ENCODE peak calls at places on chromosomes 6 and 20, in seven cellular contexts. Q is fibroblast of the aortic adventitia, O is left ventricle myocardium inferior, W is AG04450, C is GM12878, I is cardiac muscle cell, V is GM23338. A is an unnamed sample.

GRCh38 chr6:138310294-138310693 is 67.4 kb upstream of the SMIM28 start:
- DNase-seq in V (no peak), Q (peak; percentile 11), C (no peak), I (peak; percentile 17), W (no peak), O (no peak), A (no peak)

GRCh38 chr6:21382821-21383455 is 210.6 kb upstream of the SOX4 start:
- DNase-seq in Q (no peak), V (no peak), C (no peak), W (no peak), I (no peak), O (no peak), A (no peak)

GRCh38 chr20:33993800-33994623 is at the start of gene RALY:
- DNase-seq in V (peak; percentile 89), C (no peak), Q (peak; percentile 69), I (peak; percentile 88), W (no peak), O (peak; percentile 88), A (peak; percentile 79)

GRCh38 chr6:29847871-29848630 is 20.4 kb downstream of the HLA-G start:
- DNase-seq in C (peak; percentile 25), I (peak; percentile 75), V (peak; percentile 86), Q (peak; percentile 61), W (peak; percentile 6), O (peak; percentile 79), A (peak; percentile 46)

GRCh38 chr6:2460216-2460734 is 214.9 kb upstream of the GMDS start:
- DNase-seq in V (no peak), C (no peak), Q (no peak), O (no peak), I (no peak), W (no peak), A (no peak)

GRCh38 chr20:11792229-11792953 is 125.3 kb upstream of the BTBD3 start:
- DNase-seq in I (no peak), Q (no peak), C (no peak), V (no peak), W (no peak), O (no peak), A (no peak)

GRCh38 chr6:165714907-165715306 is 51.9 kb upstream of the PDE10A start:
- DNase-seq in I (no peak), O (no peak), Q (no peak), V (no peak), C (no peak), W (no peak), A (no peak)

GRCh38 chr20:23039885-23040508 is 4.9 kb downstream of the SSTR4 start:
- DNase-seq in O (no peak), V (no peak), C (no peak), Q (no peak), W (no peak), I (no peak), A (no peak)

GRCh38 chr20:62143976-62144825 is 632 bp downstream of the SS18L1 start:
- DNase-seq in Q (peak; percentile 59), V (peak; percentile 74), C (no peak), W (no peak), O (peak; percentile 66), I (peak; percentile 76), A (peak; percentile 69)

GRCh38 chr6:41756354-41756753 is 9.2 kb upstream of the PGC start:
- DNase-seq in I (no peak), Q (no peak), C (no peak), W (no peak), V (no peak), O (no peak), A (no peak)

GRCh38 chr6:134005824-134006223 is 46.6 kb downstream of the SLC2A12 start:
- DNase-seq in O (no peak), C (no peak), Q (no peak), I (no peak), V (no peak), W (no peak), A (no peak)

GRCh38 chr6:24858154-24858801 is 59.6 kb upstream of the ARMH2 start:
- DNase-seq in Q (peak; percentile 53), W (no peak), V (no peak), C (peak; percentile 41), I (no peak), O (no peak), A (peak; percentile 69)

GRCh38 chr20:17681741-17682102 is 320 bp downstream of the RRBP1 start:
- DNase-seq in W (no peak), C (no peak), I (no peak), V (no peak), O (no peak), Q (no peak), A (no peak)

GRCh38 chr6:29442670-29443184 is 3.6 kb downstream of the OR10C1 start:
- DNase-seq in Q (no peak), W (no peak), C (no peak), V (no peak), I (no peak), O (no peak), A (no peak)

GRCh38 chr20:25511183-25511582 is 74.1 kb downstream of the NINL start:
- DNase-seq in V (no peak), Q (no peak), W (no peak), C (no peak), O (no peak), I (no peak), A (no peak)

GRCh38 chr6:116508527-116508926 is 2.9 kb upstream of the CALHM5 start:
- DNase-seq in V (no peak), I (no peak), C (no peak), O (no peak), W (no peak), Q (no peak), A (no peak)

GRCh38 chr6:73121421-73121993 is 103.8 kb downstream of the KHDC1L start:
- DNase-seq in O (no peak), I (no peak), C (no peak), Q (peak; percentile 35), V (peak; percentile 33), W (no peak), A (peak; percentile 56)

GRCh38 chr6:52362443-52363221 is 681 bp downstream of the PAQR8 start:
- DNase-seq in I (peak; percentile 42), O (peak; percentile 21), W (no peak), Q (no peak), C (no peak), V (peak; percentile 77), A (no peak)

GRCh38 chr6:7146079-7146828 is 38.5 kb downstream of the RREB1 start:
- DNase-seq in C (no peak), I (no peak), V (peak; percentile 52), W (no peak), O (peak; percentile 54), Q (peak; percentile 65), A (peak; percentile 61)

DNA sequence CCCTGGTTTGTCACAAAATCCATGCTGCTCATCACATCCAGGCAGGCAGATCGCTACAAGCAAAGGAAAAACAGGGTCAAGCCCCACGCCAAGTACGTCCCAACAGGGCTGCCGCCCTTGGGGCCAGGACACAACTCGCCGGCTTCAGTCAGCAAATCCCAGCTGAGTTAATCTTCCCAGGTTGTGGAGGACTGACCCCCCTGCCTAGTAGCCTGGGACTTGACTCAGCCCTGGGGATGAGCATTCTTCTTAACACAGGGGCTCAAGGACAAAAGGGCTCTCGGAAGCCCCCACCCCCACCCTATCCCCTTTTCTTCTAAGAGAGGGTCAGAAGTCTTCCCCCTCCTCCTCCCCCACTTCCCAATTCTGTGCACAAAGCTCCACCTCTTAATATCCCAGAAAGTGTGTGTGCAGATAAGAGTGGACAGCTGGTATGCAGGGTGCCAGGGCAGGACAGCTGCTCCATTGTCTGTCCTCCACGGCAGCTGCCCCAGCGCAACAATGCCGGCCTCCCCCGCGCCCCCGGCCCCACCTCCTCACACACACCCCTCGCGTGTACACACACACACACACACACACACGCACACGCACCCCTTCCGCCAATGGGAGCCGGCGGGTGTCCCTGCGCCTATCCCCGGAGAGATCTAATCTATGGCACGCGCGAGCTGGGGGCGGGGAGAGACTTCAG is 4.5 kb downstream of the DLL1 start:
- DNase-seq in C (no peak), Q (peak; percentile 40), V (no peak), I (no peak), O (peak; percentile 53), W (no peak), A (no peak)
- H3K4me3 ChIP-seq in C (no peak overlapping the region), Q (no peak overlapping the region), V (no peak overlapping the region), I (no peak overlapping the region), O (peak overlapping the region; percentile 90), W (no peak overlapping the region), A (no peak overlapping the region)

DNA sequence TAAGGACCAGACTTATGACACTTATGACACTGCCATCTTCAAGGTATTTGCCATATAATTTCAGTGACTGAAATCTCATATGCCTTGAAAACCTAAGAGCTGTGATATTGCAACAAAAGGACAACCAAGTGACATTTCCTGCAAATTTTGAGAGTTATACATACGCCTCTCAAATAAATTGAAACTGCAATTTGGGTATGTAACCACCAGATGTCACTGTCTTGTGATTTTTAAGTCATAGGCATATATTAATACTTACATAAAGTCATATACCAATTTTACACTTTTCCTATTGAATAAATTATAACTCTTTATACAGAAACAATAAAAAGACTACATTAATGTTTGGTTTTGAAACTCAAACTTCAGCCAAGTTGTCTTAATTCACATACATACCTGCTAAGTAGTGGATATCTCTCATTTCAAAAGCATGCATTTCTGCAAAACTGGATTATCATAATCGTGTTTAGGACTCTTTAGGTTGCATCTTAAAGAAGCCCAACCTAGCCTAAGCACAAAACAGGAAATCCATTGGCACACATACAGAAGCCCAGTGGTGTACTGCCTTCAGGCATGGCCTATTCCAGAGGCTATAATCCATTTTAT is 180.2 kb downstream of the PACRG start:
- DNase-seq in V (peak; percentile 66), C (no peak), W (no peak), Q (peak; percentile 59), I (no peak), O (no peak), A (peak; percentile 38)
- TF ChIP-seq CTCF in V (peak; percentile 82), C (peak; percentile 39), W (peak; percentile 48), Q (peak; percentile 37), I (peak; percentile 49), O (peak; percentile 49), A (peak; percentile 56)

DNA sequence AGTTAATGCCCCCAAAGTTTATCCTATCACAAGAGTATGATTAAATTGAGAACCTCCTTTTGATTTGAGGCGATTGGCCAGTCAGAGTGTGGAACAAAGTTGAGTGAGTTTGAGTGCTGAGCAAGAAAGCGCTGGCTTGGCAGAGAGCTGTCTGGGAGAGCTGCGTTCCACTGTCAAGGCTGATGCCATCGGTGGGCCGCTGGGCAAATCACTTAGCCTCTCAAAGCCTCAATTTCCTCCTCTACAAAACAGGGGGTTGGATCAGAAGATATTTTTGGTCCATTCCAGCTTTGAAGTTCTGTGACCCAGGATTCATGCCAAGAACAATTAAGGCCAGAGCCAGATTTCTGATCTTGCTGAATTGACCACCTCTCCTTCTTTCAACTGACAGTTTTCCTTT is 60.2 kb downstream of the TMEM242 start:
- DNase-seq in Q (no peak), C (no peak), V (no peak), O (no peak), I (no peak), W (no peak), A (no peak)
- H3K4me3 ChIP-seq in Q (no peak overlapping the region), C (no peak overlapping the region), V (no peak overlapping the region), O (peak overlapping the region; percentile 20), I (no peak overlapping the region), W (no peak overlapping the region), A (no peak overlapping the region)

DNA sequence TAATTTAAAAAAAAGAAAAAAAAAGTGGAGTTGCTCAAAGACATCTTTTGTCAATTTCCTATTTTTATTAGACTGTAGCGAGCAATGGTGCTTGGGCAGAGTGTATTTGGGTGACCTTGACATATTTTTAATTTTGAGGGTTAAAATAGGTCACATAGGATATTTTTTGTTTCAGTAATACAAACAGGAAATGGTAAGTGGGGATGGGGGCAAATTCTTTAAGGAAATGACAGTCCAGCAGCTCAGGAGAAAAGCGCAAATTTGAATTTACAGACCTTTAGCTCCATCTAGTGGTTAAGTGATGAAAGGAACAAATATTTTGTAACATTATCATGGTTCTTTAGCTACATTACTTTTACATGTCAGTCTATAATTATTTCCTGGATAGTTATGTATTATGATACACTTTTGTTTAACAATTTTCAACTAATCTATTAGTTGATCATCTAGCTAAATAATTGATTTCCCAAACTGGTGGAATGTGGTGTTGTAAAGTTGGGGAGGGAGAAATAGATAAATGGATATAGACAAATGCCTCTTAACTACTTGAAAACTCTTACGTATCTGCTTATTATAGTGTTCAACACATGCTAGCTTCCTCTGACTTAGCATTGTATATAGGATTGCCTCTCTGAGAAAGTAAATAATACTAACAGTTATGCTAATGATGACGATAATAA is 10.0 kb downstream of the CITED2 start:
- DNase-seq in O (no peak), I (peak; percentile 67), C (peak; percentile 48), V (peak; percentile 83), Q (peak; percentile 77), W (no peak), A (peak; percentile 60)
- TF ChIP-seq CTCF in O (peak; percentile 79), I (peak; percentile 42), C (peak; percentile 42), V (peak; percentile 81), Q (peak; percentile 48), W (peak; percentile 60), A (peak; percentile 62)

A was measured in AG10803.